ENCODE peak calls at places on chromosomes 2 and 18, in four cellular contexts. W is H1, D is IMR-90, Q is H9. J is an unnamed sample.

GRCh38 chr18:70907673-70908072 is 618.8 kb downstream of the SOCS6 start:
- DNase-seq in W (no peak), D (no peak), Q (peak), J (peak)

GRCh38 chr2:63023444-63023843 is 27.2 kb upstream of the OTX1 start:
- DNase-seq in D (peak), W (no peak), Q (peak), J (peak)

GRCh38 chr18:74947875-74948274 is 261.1 kb downstream of the PTGR3 start:
- DNase-seq in W (no peak), Q (no peak), D (no peak), J (no peak)

GRCh38 chr2:218985325-218986091 is 524 bp upstream of the FEV start:
- DNase-seq in D (no peak), W (peak), Q (peak), J (peak)

GRCh38 chr2:12325806-12326205 is 390.9 kb upstream of the TRIB2 start:
- DNase-seq in Q (peak), D (peak), W (no peak), J (peak)

GRCh38 chr2:131394147-131394931 is 30.4 kb upstream of the RAB6D start:
- DNase-seq in D (no peak), W (peak), Q (peak), J (peak)

GRCh38 chr18:78786776-78787175 is 192.8 kb upstream of the SALL3 start:
- DNase-seq in D (no peak), Q (no peak), W (no peak), J (no peak)

GRCh38 chr18:37778417-37779165 is 213.0 kb upstream of the CELF4 start:
- DNase-seq in D (no peak), Q (peak), W (peak), J (peak)

GRCh38 chr2:143231257-143231650 is 102.0 kb downstream of the ARHGAP15 start:
- DNase-seq in Q (no peak), W (no peak), D (no peak), J (no peak)

GRCh38 chr2:101895819-101896322 is 95.9 kb upstream of the IL1R2 start:
- DNase-seq in Q (no peak), W (no peak), D (no peak), J (no peak)

GRCh38 chr2:88831792-88832248 is 140.3 kb downstream of the RPIA start:
- DNase-seq in W (peak), Q (no peak), D (peak), J (peak)

GRCh38 chr2:73730810-73731209 is 6.3 kb downstream of the TPRKB start:
- DNase-seq in Q (no peak), W (no peak), D (no peak), J (no peak)

GRCh38 chr2:218074031-218074430 is 5.0 kb downstream of the RUFY4 start:
- DNase-seq in W (peak), D (peak), Q (peak), J (peak)

GRCh38 chr18:23134780-23135678 is at the start of gene CABLES1:
- DNase-seq in D (peak), Q (peak), W (peak), J (peak)

GRCh38 chr2:12428786-12429185 is 287.9 kb upstream of the TRIB2 start:
- DNase-seq in W (no peak), D (peak), Q (no peak), J (no peak)

GRCh38 chr18:47901624-47902362 is 28.7 kb downstream of the SMAD2 start:
- DNase-seq in W (no peak), D (no peak), Q (no peak), J (peak)

GRCh38 chr18:24015897-24016631 is 1.5 kb downstream of the TTC39C start:
- DNase-seq in W (no peak), Q (no peak), D (no peak), J (peak)

GRCh38 chr2:62152000-62152399 is 43.9 kb upstream of the B3GNT2 start:
- DNase-seq in D (peak), Q (no peak), W (no peak), J (peak)

GRCh38 chr18:44637210-44638051 is 43.3 kb upstream of the SETBP1 start:
- DNase-seq in W (no peak), Q (no peak), D (no peak), J (peak)

GRCh38 chr2:212421571-212422334 is 116.8 kb downstream of the ERBB4 start:
- DNase-seq in W (no peak), D (peak), Q (no peak), J (no peak)

GRCh38 chr2:126518206-126518605 is 137.8 kb upstream of the GYPC start:
- DNase-seq in W (no peak), D (no peak), Q (no peak), J (no peak)

GRCh38 chr2:128753321-128753720 is 434.7 kb upstream of the HS6ST1 start:
- DNase-seq in Q (no peak), W (no peak), D (no peak), J (no peak)

GRCh38 chr2:104572856-104573255 is 281.1 kb upstream of the POU3F3 start:
- DNase-seq in W (no peak), Q (no peak), D (no peak), J (no peak)
- H3K23ac ChIP-seq in W (no peak), Q (no peak), D (no peak), J (no peak)

GRCh38 chr2:46163031-46163430 is 134.2 kb upstream of the EPAS1 start:
- DNase-seq in D (no peak), Q (no peak), W (no peak), J (no peak)

GRCh38 chr2:46163804-46164569 is 133.2 kb upstream of the EPAS1 start:
- DNase-seq in W (no peak), D (peak), Q (no peak), J (no peak)

GRCh38 chr2:46162329-46162870 is 134.8 kb upstream of the EPAS1 start:
- DNase-seq in Q (no peak), W (no peak), D (peak), J (no peak)

GRCh38 chr2:46165916-46166315 is 131.3 kb upstream of the EPAS1 start:
- DNase-seq in D (no peak), Q (no peak), W (no peak), J (no peak)

DNA sequence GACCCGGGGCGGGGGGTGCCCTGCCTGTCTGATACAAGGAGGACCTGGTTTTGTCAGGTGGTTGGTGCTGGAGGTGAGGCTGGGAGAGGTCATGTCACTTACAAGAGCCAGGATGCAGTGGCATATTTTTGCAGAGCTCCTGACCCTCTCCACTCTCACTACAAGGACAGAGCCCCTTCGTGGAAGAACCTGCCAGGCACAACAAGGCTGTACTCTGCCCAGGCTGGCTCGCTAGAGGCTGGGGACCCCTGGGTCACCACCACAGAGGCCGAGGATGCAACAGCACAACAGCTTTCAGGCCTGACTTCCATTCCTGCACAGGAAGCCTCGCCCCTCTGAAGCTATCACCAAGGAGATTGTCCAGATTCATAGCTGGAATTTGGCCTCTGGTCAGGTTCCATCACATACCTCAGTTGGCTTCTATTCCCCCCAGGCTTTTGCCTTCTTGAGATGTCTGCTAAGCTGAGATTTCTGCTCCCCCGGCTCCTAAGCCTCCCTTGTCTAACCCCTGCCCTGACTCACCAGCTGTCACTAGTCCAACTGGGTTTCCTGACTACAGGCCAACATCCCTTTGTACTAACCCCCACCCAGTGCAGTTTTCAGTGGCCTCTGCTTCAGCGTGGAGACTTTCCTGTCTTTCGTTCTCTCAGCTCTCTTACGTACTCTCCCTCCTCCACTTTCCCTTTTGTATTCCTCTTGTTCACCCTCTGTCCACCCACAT is 132.5 kb upstream of the EPAS1 start:
- DNase-seq in D (peak), W (no peak), Q (no peak), J (peak)
- H3K56ac ChIP-seq in D (no peak), W (no peak), Q (no peak), J (no peak)

GRCh38 chr18:8799593-8799992 is 94.2 kb downstream of the MTCL1 start:
- DNase-seq in Q (no peak), D (peak), W (no peak), J (no peak)
- H3K9ac ChIP-seq in Q (no peak), D (peak), W (no peak), J (no peak)

DNA sequence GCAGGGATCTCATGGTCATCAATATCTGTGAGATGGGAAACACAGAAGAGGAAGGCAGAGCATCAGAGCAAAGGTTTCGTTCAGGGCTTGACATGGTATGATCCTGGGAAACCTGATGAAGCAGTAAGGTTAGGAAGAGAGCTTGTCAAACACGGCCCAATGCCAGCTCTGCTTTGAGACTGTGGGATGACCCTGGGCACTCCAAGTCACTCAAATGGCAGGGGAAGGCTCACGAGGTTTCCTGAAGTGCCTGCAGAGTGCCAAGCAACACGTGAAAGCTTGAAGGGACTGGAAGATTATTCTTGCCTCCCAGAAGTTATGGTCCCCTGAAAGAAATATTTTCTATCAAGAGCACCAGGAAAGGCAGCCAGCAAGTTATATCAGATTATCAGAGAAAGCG is 6.5 kb downstream of the MCFD2 start:
- DNase-seq in Q (no peak), W (no peak), D (no peak), J (no peak)
- H3K23ac ChIP-seq in Q (no peak), W (no peak), D (no peak), J (no peak)

GRCh38 chr2:225582355-225583116 is 183.0 kb downstream of the NYAP2 start:
- DNase-seq in Q (no peak), D (no peak), W (no peak), J (no peak)

GRCh38 chr2:225581135-225581534 is 181.6 kb downstream of the NYAP2 start:
- DNase-seq in Q (no peak), D (no peak), W (no peak), J (no peak)

GRCh38 chr2:225581906-225582305 is 182.4 kb downstream of the NYAP2 start:
- DNase-seq in Q (no peak), D (no peak), W (no peak), J (no peak)

GRCh38 chr2:225584821-225585220 is 185.3 kb downstream of the NYAP2 start:
- DNase-seq in W (no peak), D (no peak), Q (no peak), J (peak)
- H3K56ac ChIP-seq in W (no peak), D (no peak), Q (no peak), J (no peak)

DNA sequence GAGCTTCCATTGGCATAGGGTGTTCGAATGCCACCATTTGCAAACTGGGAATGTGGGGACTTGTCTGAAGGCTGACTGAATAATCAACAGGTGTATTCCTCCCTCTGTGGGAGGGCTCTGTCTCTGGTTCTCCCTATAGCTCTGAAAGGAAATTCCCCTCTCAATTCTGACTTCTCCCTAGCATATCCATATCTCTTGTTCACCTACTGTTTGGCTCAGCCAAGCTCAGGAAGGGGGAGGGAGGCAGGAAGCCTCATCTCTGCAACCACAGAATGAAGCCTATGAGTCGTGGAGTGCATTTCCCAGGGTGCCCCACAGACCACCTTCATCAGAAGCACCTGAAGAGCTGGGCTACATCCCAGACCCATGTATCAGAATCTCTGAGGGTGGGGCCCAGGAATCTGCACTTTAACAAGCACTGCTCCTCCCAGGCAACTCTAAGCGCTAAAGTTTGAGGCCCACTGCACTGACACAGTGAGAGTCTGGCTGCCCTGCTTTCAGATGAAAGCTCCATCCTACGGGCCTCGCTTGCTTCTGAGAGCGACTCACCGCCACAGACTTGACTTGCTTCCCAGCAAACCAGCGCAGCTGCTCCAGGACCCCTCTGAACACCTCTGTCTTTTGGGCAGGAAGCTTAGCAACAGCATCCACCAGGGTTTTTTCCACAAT is 32.0 kb downstream of the XDH start:
- DNase-seq in Q (peak), D (peak), W (no peak), J (peak)
- H3K9ac ChIP-seq in Q (no peak), D (no peak), W (no peak), J (no peak)

GRCh38 chr2:183614797-183615429 is 490.7 kb downstream of the NUP35 start:
- DNase-seq in Q (no peak), W (no peak), D (no peak), J (no peak)
- H3K23ac ChIP-seq in Q (no peak), W (no peak), D (no peak), J (no peak)

DNA sequence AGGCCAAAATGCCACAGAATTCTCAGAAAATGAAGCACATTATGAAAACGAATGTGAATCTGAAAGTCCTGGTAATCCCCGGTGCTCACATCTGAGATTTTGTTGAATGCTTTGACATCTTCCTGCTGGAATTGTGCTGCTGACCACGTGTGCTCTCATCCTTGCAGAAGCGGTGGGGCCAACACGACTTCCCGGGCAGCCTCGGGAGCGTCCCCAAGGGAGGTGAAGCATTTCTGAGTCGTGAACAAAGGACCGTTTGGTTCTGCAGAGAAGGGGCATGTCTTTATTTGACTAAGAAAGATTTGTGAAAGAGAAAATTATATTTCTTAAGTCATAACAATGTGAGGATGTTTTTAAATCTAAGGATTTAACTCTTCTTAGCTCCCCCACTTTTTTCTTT is 336.8 kb downstream of the EIPR1 start:
- DNase-seq in W (no peak), Q (no peak), D (no peak), J (no peak)
- H3K56ac ChIP-seq in W (no peak), Q (no peak), D (no peak), J (no peak)

J was measured in mesendoderm.